ENCODE peak calls at places on chromosome 15, in six cellular contexts. K is AG04449, U is left ventricle myocardium inferior, R is HTR-8/SVneo, Y is GM23248, L is heart left ventricle. B is an unnamed sample.

GRCh38 chr15:75453703-75454470 is 2.4 kb upstream of the SIN3A start:
- DNase-seq in K (peak), U (peak), R (peak), Y (peak), L (peak), B (peak)

GRCh38 chr15:84600331-84600686 is 500 bp upstream of the ZSCAN2 start:
- DNase-seq in K (no peak), U (peak), R (peak), Y (peak), L (peak), B (peak)

GRCh38 chr15:63501256-63502089 is 2.9 kb upstream of the USP3 start:
- DNase-seq in K (peak), U (peak), R (no peak), Y (peak), L (peak), B (peak)

GRCh38 chr15:74787251-74788041 is 5.6 kb downstream of the CSK start:
- DNase-seq in K (no peak), U (peak), R (no peak), Y (peak), L (peak), B (no peak)

GRCh38 chr15:29309139-29309538 is 39.5 kb upstream of the NSMCE3 start:
- DNase-seq in K (no peak), U (no peak), R (no peak), Y (no peak), L (no peak), B (no peak)

GRCh38 chr15:39135989-39136388 is 444.9 kb upstream of the THBS1 start:
- DNase-seq in K (peak), U (no peak), R (no peak), Y (peak), L (no peak), B (peak)

GRCh38 chr15:31497838-31498237 is 171.2 kb downstream of the KLF13 start:
- DNase-seq in K (no peak), U (no peak), R (no peak), Y (no peak), L (no peak), B (no peak)

GRCh38 chr15:68537097-68537496 is 41.7 kb upstream of the CORO2B start:
- DNase-seq in K (no peak), U (no peak), R (no peak), Y (peak), L (no peak), B (no peak)

GRCh38 chr15:92580521-92580920 is 75.1 kb downstream of the FAM174B start:
- DNase-seq in K (no peak), U (no peak), R (no peak), Y (no peak), L (no peak), B (no peak)

GRCh38 chr15:48086162-48086561 is 34.6 kb upstream of the SLC24A5 start:
- DNase-seq in K (no peak), U (no peak), R (no peak), Y (peak), L (no peak), B (no peak)

GRCh38 chr15:90211009-90211408 is 9.9 kb downstream of the SEMA4B start:
- DNase-seq in K (no peak), U (no peak), R (no peak), Y (no peak), L (no peak), B (no peak)

GRCh38 chr15:40289140-40289775 is 6.4 kb upstream of the ANKRD63 start:
- DNase-seq in K (no peak), U (no peak), R (no peak), Y (no peak), L (no peak), B (no peak)